ENCODE peak calls at places on chromosomes 12 and 14, in six cellular contexts. R is T47D, U is mesendoderm, G is amniotic epithelial cell, S is GM12865, A is COLO829. Z is an unnamed sample.

GRCh38 chr12:19850341-19851065 is 411.2 kb downstream of the AEBP2 start:
- DNase-seq in R (no peak), U (peak), G (peak), S (peak), A (no peak), Z (no peak)

GRCh38 chr14:54253195-54253947 is 143.4 kb upstream of the CDKN3 start:
- DNase-seq in R (no peak), U (peak), G (peak), S (peak), A (peak), Z (no peak)

GRCh38 chr12:20629414-20630156 is 65.5 kb upstream of the SLCO1C1 start:
- DNase-seq in R (no peak), U (no peak), G (peak), S (no peak), A (peak), Z (no peak)

GRCh38 chr14:80867091-80867490 is 74.4 kb downstream of the CEP128 start:
- DNase-seq in R (no peak), U (no peak), G (no peak), S (no peak), A (no peak), Z (no peak)

GRCh38 chr12:121797937-121798801 is 4.7 kb upstream of the RHOF start:
- DNase-seq in R (no peak), U (peak), G (peak), S (no peak), A (no peak), Z (peak)

GRCh38 chr12:97275261-97276197 is 187.1 kb upstream of the RMST start:
- DNase-seq in R (no peak), U (no peak), G (no peak), S (no peak), A (peak), Z (peak)

GRCh38 chr14:33696165-33696564 is 254.7 kb downstream of the EGLN3 start:
- DNase-seq in R (no peak), U (no peak), G (no peak), S (no peak), A (no peak), Z (no peak)

GRCh38 chr14:29007990-29008389 is 241.4 kb downstream of the FOXG1 start:
- DNase-seq in R (no peak), U (no peak), G (no peak), S (no peak), A (no peak), Z (no peak)

GRCh38 chr14:96797943-96798349 is 764 bp downstream of the VRK1 start:
- DNase-seq in R (no peak), U (peak), G (no peak), S (peak), A (no peak), Z (peak)

GRCh38 chr14:24079521-24080141 is 8.3 kb downstream of the CPNE6 start:
- DNase-seq in R (no peak), U (peak), G (no peak), S (no peak), A (no peak), Z (peak)

GRCh38 chr14:74608959-74609611 is 3.0 kb downstream of the LTBP2 start:
- DNase-seq in R (peak), U (peak), G (peak), S (peak), A (peak), Z (peak)

GRCh38 chr12:126706300-126706699 is 1560.7 kb upstream of the TMEM132C start:
- DNase-seq in R (no peak), U (peak), G (no peak), S (no peak), A (no peak), Z (no peak)